ENCODE peak calls at places on chromosomes 7 and 10, in five cellular contexts. One of them, this sample, is unnamed.

GRCh38 chr10:114703377-114704125 is 45.5 kb upstream of the ABLIM1 start:
- DNase-seq in A549: peak
- DNase-seq in WTC11: no peak
- DNase-seq in H1: peak
- DNase-seq in K562: no peak
- DNase-seq in this sample: peak

GRCh38 chr7:80330434-80330833 is 181.4 kb downstream of the GNAT3 start:
- DNase-seq in A549: no peak
- DNase-seq in WTC11: no peak
- DNase-seq in H1: no peak
- DNase-seq in K562: no peak
- DNase-seq in this sample: peak

GRCh38 chr10:59033622-59034021 is 142.8 kb upstream of the PHYHIPL start:
- DNase-seq in A549: no peak
- DNase-seq in WTC11: no peak
- DNase-seq in H1: no peak
- DNase-seq in K562: no peak
- DNase-seq in this sample: no peak

GRCh38 chr7:81004098-81004497 is 85.2 kb upstream of the SEMA3C start:
- DNase-seq in A549: no peak
- DNase-seq in WTC11: no peak
- DNase-seq in H1: no peak
- DNase-seq in K562: no peak
- DNase-seq in this sample: peak

GRCh38 chr7:140597425-140597949 is 43.1 kb downstream of the DENND2A start:
- DNase-seq in A549: no peak
- DNase-seq in WTC11: no peak
- DNase-seq in H1: no peak
- DNase-seq in K562: no peak
- DNase-seq in this sample: no peak

GRCh38 chr10:102796407-102797176 is 40.6 kb downstream of the CYP17A1 start:
- DNase-seq in A549: no peak
- DNase-seq in WTC11: no peak
- DNase-seq in H1: no peak
- DNase-seq in K562: peak
- DNase-seq in this sample: peak

GRCh38 chr10:26437637-26438461 is at the start of gene APBB1IP:
- DNase-seq in A549: no peak
- DNase-seq in WTC11: peak
- DNase-seq in H1: peak
- DNase-seq in K562: no peak
- DNase-seq in this sample: no peak

GRCh38 chr10:18226336-18226735 is 86.1 kb downstream of the CACNB2 start:
- DNase-seq in A549: no peak
- DNase-seq in WTC11: no peak
- DNase-seq in H1: no peak
- DNase-seq in K562: no peak
- DNase-seq in this sample: no peak

GRCh38 chr10:51422311-51423120 is 276.9 kb downstream of the CSTF2T start:
- DNase-seq in A549: peak
- DNase-seq in WTC11: peak
- DNase-seq in H1: peak
- DNase-seq in K562: peak
- DNase-seq in this sample: peak

GRCh38 chr7:70696139-70696782 is 435.7 kb upstream of the GALNT17 start:
- DNase-seq in A549: no peak
- DNase-seq in WTC11: no peak
- DNase-seq in H1: no peak
- DNase-seq in K562: no peak
- DNase-seq in this sample: peak

GRCh38 chr7:112067205-112067604 is 139.0 kb downstream of the DOCK4 start:
- DNase-seq in A549: no peak
- DNase-seq in WTC11: no peak
- DNase-seq in H1: no peak
- DNase-seq in K562: no peak
- DNase-seq in this sample: no peak

GRCh38 chr7:73530800-73531199 is 8.7 kb upstream of the BAZ1B start:
- DNase-seq in A549: no peak
- DNase-seq in WTC11: no peak
- DNase-seq in H1: no peak
- DNase-seq in K562: peak
- DNase-seq in this sample: no peak

GRCh38 chr10:12925845-12926244 is 75.7 kb downstream of the CCDC3 start:
- DNase-seq in A549: no peak
- DNase-seq in WTC11: no peak
- DNase-seq in H1: peak
- DNase-seq in K562: no peak
- DNase-seq in this sample: no peak

GRCh38 chr10:20254078-20254477 is 437.8 kb downstream of the PLXDC2 start:
- DNase-seq in A549: no peak
- DNase-seq in WTC11: no peak
- DNase-seq in H1: no peak
- DNase-seq in K562: no peak
- DNase-seq in this sample: peak

GRCh38 chr10:49733866-49734265 is 28.3 kb downstream of the OGDHL start:
- DNase-seq in A549: no peak
- DNase-seq in WTC11: no peak
- DNase-seq in H1: no peak
- DNase-seq in K562: no peak
- DNase-seq in this sample: no peak

GRCh38 chr10:6314620-6315205 is 112.0 kb downstream of the PFKFB3 start:
- DNase-seq in A549: peak
- DNase-seq in WTC11: no peak
- DNase-seq in H1: no peak
- DNase-seq in K562: no peak
- DNase-seq in this sample: no peak

GRCh38 chr7:151455690-151456089 is 15.7 kb upstream of the CRYGN start:
- DNase-seq in A549: no peak
- DNase-seq in WTC11: no peak
- DNase-seq in H1: no peak
- DNase-seq in K562: no peak
- DNase-seq in this sample: no peak
- TF ChIP-seq USF2 in A549: no peak
- TF ChIP-seq USF2 in WTC11: no peak
- TF ChIP-seq USF2 in H1: no peak
- TF ChIP-seq USF2 in K562: no peak
- TF ChIP-seq USF2 in this sample: no peak

GRCh38 chr10:33612551-33612950 is 278.1 kb upstream of the NRP1 start:
- DNase-seq in A549: no peak
- DNase-seq in WTC11: no peak
- DNase-seq in H1: no peak
- DNase-seq in K562: no peak
- DNase-seq in this sample: peak
- TF ChIP-seq USF2 in A549: no peak
- TF ChIP-seq USF2 in WTC11: no peak
- TF ChIP-seq USF2 in H1: no peak
- TF ChIP-seq USF2 in K562: no peak
- TF ChIP-seq USF2 in this sample: no peak

GRCh38 chr7:131010029-131010705 is 276.2 kb upstream of the KLF14 start:
- DNase-seq in A549: no peak
- DNase-seq in WTC11: no peak
- DNase-seq in H1: no peak
- DNase-seq in K562: no peak
- DNase-seq in this sample: no peak

GRCh38 chr7:131011437-131011752 is 277.4 kb upstream of the KLF14 start:
- DNase-seq in A549: no peak
- DNase-seq in WTC11: peak
- DNase-seq in H1: no peak
- DNase-seq in K562: no peak
- DNase-seq in this sample: no peak

GRCh38 chr7:131011976-131012375 is 278.0 kb upstream of the KLF14 start:
- DNase-seq in A549: peak
- DNase-seq in WTC11: no peak
- DNase-seq in H1: no peak
- DNase-seq in K562: peak
- DNase-seq in this sample: peak

GRCh38 chr7:131012477-131013031 is 278.5 kb upstream of the KLF14 start:
- DNase-seq in A549: no peak
- DNase-seq in WTC11: no peak
- DNase-seq in H1: no peak
- DNase-seq in K562: peak
- DNase-seq in this sample: no peak

DNA sequence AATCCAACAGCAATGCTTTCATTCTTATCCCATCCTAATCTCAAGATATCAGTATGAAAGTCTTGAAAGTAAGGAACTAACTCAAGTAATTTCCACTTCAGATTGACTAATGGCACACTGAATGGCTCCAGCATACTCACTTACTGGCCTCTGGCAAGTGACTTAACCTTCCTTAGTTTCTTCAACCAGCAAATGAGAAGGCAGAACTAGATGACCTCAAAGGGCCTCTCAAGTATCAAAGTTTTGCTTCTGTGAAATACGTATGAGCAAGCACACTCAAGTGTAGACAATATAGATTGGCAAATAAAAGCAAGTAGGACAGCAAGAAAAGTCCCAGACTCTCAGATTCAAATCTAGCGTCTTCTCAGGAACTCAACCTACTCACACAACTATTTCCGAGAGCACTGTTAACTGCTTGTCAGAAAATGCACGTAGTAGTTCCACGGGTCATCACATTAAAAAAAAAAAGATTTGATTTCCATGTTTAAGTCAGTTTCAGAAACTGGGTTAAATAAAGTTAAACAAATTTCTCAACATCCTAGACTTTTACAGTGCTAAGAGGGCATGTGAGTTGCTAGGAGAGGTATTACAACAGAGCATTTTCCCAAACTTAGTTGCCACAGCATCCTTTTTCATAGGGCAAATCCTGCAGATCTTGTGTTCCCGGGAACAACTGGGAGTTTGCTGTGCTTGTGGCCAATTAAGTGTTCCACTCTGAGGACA is 276.9 kb upstream of the KLF14 start:
- DNase-seq in A549: no peak
- DNase-seq in WTC11: no peak
- DNase-seq in H1: no peak
- DNase-seq in K562: no peak
- DNase-seq in this sample: peak
- TF ChIP-seq USF2 in A549: no peak
- TF ChIP-seq USF2 in WTC11: no peak
- TF ChIP-seq USF2 in H1: no peak
- TF ChIP-seq USF2 in K562: no peak
- TF ChIP-seq USF2 in this sample: no peak

DNA sequence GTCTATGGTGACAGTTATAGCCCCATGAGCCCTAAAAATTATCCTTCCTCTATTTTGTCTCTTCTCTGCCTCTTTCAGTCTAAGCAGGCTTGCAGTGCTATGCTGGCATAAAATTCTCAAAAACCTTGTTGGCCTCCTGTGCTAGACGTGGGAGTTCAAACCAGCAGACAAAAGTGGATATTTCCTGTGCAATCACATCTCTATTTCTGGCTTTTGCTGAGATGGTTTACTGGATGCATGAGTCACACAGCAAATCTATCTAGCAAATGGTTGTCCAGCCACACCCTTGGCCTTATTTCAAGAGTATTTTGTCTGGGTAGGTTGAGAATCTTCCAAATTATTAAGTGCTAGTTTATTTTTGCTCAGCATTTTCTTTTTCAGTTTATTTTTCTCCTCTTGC is 370.8 kb downstream of the CDC14C start:
- DNase-seq in A549: no peak
- DNase-seq in WTC11: no peak
- DNase-seq in H1: no peak
- DNase-seq in K562: no peak
- DNase-seq in this sample: no peak
- TF ChIP-seq USF2 in A549: no peak
- TF ChIP-seq USF2 in WTC11: no peak
- TF ChIP-seq USF2 in H1: no peak
- TF ChIP-seq USF2 in K562: no peak
- TF ChIP-seq USF2 in this sample: no peak

GRCh38 chr7:151233111-151233701 is 923 bp downstream of the CHPF2 start:
- DNase-seq in A549: peak
- DNase-seq in WTC11: no peak
- DNase-seq in H1: no peak
- DNase-seq in K562: peak
- DNase-seq in this sample: peak
- TF ChIP-seq USF2 in A549: no peak
- TF ChIP-seq USF2 in WTC11: no peak
- TF ChIP-seq USF2 in H1: no peak
- TF ChIP-seq USF2 in K562: no peak
- TF ChIP-seq USF2 in this sample: no peak

This sample was measured in IMR-90.